ENCODE peak calls at places on chromosomes 6 and 20, in six cellular contexts. One of them, this sample, is unnamed.

GRCh38 chr6:134553941-134554340 is 236.0 kb upstream of the SGK1 start:
- DNase-seq in upper lobe of right lung: no peak
- DNase-seq in transverse colon: no peak
- DNase-seq in BJ: peak; percentile 75
- DNase-seq in upper lobe of left lung: no peak
- DNase-seq in psoas muscle: no peak
- DNase-seq in this sample: no peak

GRCh38 chr6:166928644-166929515 is 27.5 kb downstream of the RNASET2 start:
- DNase-seq in upper lobe of right lung: no peak
- DNase-seq in transverse colon: no peak
- DNase-seq in BJ: no peak
- DNase-seq in upper lobe of left lung: no peak
- DNase-seq in psoas muscle: no peak
- DNase-seq in this sample: no peak

GRCh38 chr6:79782775-79783174 is 151.6 kb downstream of the SH3BGRL2 start:
- DNase-seq in upper lobe of right lung: no peak
- DNase-seq in transverse colon: no peak
- DNase-seq in BJ: no peak
- DNase-seq in upper lobe of left lung: no peak
- DNase-seq in psoas muscle: no peak
- DNase-seq in this sample: no peak

GRCh38 chr6:133645000-133645619 is 243.8 kb upstream of the TCF21 start:
- DNase-seq in upper lobe of right lung: no peak
- DNase-seq in transverse colon: no peak
- DNase-seq in BJ: no peak
- DNase-seq in upper lobe of left lung: no peak
- DNase-seq in psoas muscle: no peak
- DNase-seq in this sample: no peak

GRCh38 chr6:24655229-24655628 is 9.2 kb upstream of the KIAA0319 start:
- DNase-seq in upper lobe of right lung: no peak
- DNase-seq in transverse colon: no peak
- DNase-seq in BJ: no peak
- DNase-seq in upper lobe of left lung: no peak
- DNase-seq in psoas muscle: no peak
- DNase-seq in this sample: no peak

GRCh38 chr6:73710470-73710869 is 14.5 kb downstream of the CD109 start:
- DNase-seq in upper lobe of right lung: no peak
- DNase-seq in transverse colon: no peak
- DNase-seq in BJ: no peak
- DNase-seq in upper lobe of left lung: no peak
- DNase-seq in psoas muscle: no peak
- DNase-seq in this sample: no peak

GRCh38 chr6:101042966-101043365 is 161.8 kb upstream of the ASCC3 start:
- DNase-seq in upper lobe of right lung: no peak
- DNase-seq in transverse colon: no peak
- DNase-seq in BJ: no peak
- DNase-seq in upper lobe of left lung: no peak
- DNase-seq in psoas muscle: no peak
- DNase-seq in this sample: no peak

GRCh38 chr6:96157018-96157565 is 141.3 kb downstream of the FUT9 start:
- DNase-seq in upper lobe of right lung: no peak
- DNase-seq in transverse colon: no peak
- DNase-seq in BJ: no peak
- DNase-seq in upper lobe of left lung: no peak
- DNase-seq in psoas muscle: no peak
- DNase-seq in this sample: no peak

GRCh38 chr6:20708367-20709124 is 174.3 kb downstream of the CDKAL1 start:
- DNase-seq in upper lobe of right lung: no peak
- DNase-seq in transverse colon: no peak
- DNase-seq in BJ: no peak
- DNase-seq in upper lobe of left lung: no peak
- DNase-seq in psoas muscle: no peak
- DNase-seq in this sample: no peak

GRCh38 chr20:44279228-44279627 is 31.8 kb downstream of the FITM2 start:
- DNase-seq in upper lobe of right lung: no peak
- DNase-seq in transverse colon: no peak
- DNase-seq in BJ: no peak
- DNase-seq in upper lobe of left lung: no peak
- DNase-seq in psoas muscle: no peak
- DNase-seq in this sample: no peak

GRCh38 chr6:14792118-14792955 is 453.5 kb upstream of the JARID2 start:
- DNase-seq in upper lobe of right lung: no peak
- DNase-seq in transverse colon: no peak
- DNase-seq in BJ: peak; percentile 79
- DNase-seq in upper lobe of left lung: no peak
- DNase-seq in psoas muscle: no peak
- DNase-seq in this sample: no peak

GRCh38 chr6:31792741-31793140 is 2.8 kb downstream of the VARS1 start:
- DNase-seq in upper lobe of right lung: no peak
- DNase-seq in transverse colon: no peak
- DNase-seq in BJ: no peak
- DNase-seq in upper lobe of left lung: peak; percentile 65
- DNase-seq in psoas muscle: no peak
- DNase-seq in this sample: no peak

GRCh38 chr20:4018015-4018748 is 2.8 kb upstream of the RNF24 start:
- DNase-seq in upper lobe of right lung: no peak
- DNase-seq in transverse colon: no peak
- DNase-seq in BJ: no peak
- DNase-seq in upper lobe of left lung: no peak
- DNase-seq in psoas muscle: no peak
- DNase-seq in this sample: no peak

GRCh38 chr20:12171927-12172581 is 254.4 kb downstream of the BTBD3 start:
- DNase-seq in upper lobe of right lung: no peak
- DNase-seq in transverse colon: no peak
- DNase-seq in BJ: no peak
- DNase-seq in upper lobe of left lung: no peak
- DNase-seq in psoas muscle: no peak
- DNase-seq in this sample: no peak

GRCh38 chr6:10778230-10778629 is 30.6 kb downstream of the TMEM14B start:
- DNase-seq in upper lobe of right lung: no peak
- DNase-seq in transverse colon: no peak
- DNase-seq in BJ: no peak
- DNase-seq in upper lobe of left lung: no peak
- DNase-seq in psoas muscle: no peak
- DNase-seq in this sample: no peak

GRCh38 chr6:10779076-10779475 is 31.5 kb downstream of the TMEM14B start:
- DNase-seq in upper lobe of right lung: no peak
- DNase-seq in transverse colon: no peak
- DNase-seq in BJ: no peak
- DNase-seq in upper lobe of left lung: no peak
- DNase-seq in psoas muscle: no peak
- DNase-seq in this sample: no peak
- H3K36me3 ChIP-seq in upper lobe of right lung: peaks cover 17% of the 10 kb centered on the region
- H3K36me3 ChIP-seq in transverse colon: no peaks in the 10 kb centered on the region
- H3K36me3 ChIP-seq in BJ: no peaks in the 10 kb centered on the region
- H3K36me3 ChIP-seq in upper lobe of left lung: peaks cover 8% of the 10 kb centered on the region
- H3K36me3 ChIP-seq in psoas muscle: peaks cover 4% of the 10 kb centered on the region
- H3K36me3 ChIP-seq in this sample: no peaks in the 10 kb centered on the region

GRCh38 chr20:62266851-62267250 is 28.5 kb downstream of the OSBPL2 start:
- DNase-seq in upper lobe of right lung: no peak
- DNase-seq in transverse colon: no peak
- DNase-seq in BJ: no peak
- DNase-seq in upper lobe of left lung: no peak
- DNase-seq in psoas muscle: no peak
- DNase-seq in this sample: no peak

GRCh38 chr20:62268228-62268900 is 30.0 kb downstream of the OSBPL2 start:
- DNase-seq in upper lobe of right lung: no peak
- DNase-seq in transverse colon: no peak
- DNase-seq in BJ: no peak
- DNase-seq in upper lobe of left lung: no peak
- DNase-seq in psoas muscle: no peak
- DNase-seq in this sample: no peak

GRCh38 chr20:62265365-62265764 is 27.0 kb downstream of the OSBPL2 start:
- DNase-seq in upper lobe of right lung: no peak
- DNase-seq in transverse colon: no peak
- DNase-seq in BJ: no peak
- DNase-seq in upper lobe of left lung: no peak
- DNase-seq in psoas muscle: no peak
- DNase-seq in this sample: no peak

GRCh38 chr20:62267543-62267942 is 29.2 kb downstream of the OSBPL2 start:
- DNase-seq in upper lobe of right lung: no peak
- DNase-seq in transverse colon: no peak
- DNase-seq in BJ: no peak
- DNase-seq in upper lobe of left lung: no peak
- DNase-seq in psoas muscle: peak; percentile 89
- DNase-seq in this sample: no peak

GRCh38 chr20:62266340-62266739 is 28.0 kb downstream of the OSBPL2 start:
- DNase-seq in upper lobe of right lung: no peak
- DNase-seq in transverse colon: no peak
- DNase-seq in BJ: no peak
- DNase-seq in upper lobe of left lung: no peak
- DNase-seq in psoas muscle: no peak
- DNase-seq in this sample: no peak
- H3K36me3 ChIP-seq in upper lobe of right lung: peaks cover 56% of the 10 kb centered on the region
- H3K36me3 ChIP-seq in transverse colon: peaks cover 28% of the 10 kb centered on the region
- H3K36me3 ChIP-seq in BJ: peaks cover 36% of the 10 kb centered on the region
- H3K36me3 ChIP-seq in upper lobe of left lung: peaks cover 54% of the 10 kb centered on the region
- H3K36me3 ChIP-seq in psoas muscle: no peaks in the 10 kb centered on the region
- H3K36me3 ChIP-seq in this sample: peaks cover 8% of the 10 kb centered on the region

GRCh38 chr20:22914291-22914690 is 120.8 kb upstream of the SSTR4 start:
- DNase-seq in upper lobe of right lung: no peak
- DNase-seq in transverse colon: no peak
- DNase-seq in BJ: no peak
- DNase-seq in upper lobe of left lung: no peak
- DNase-seq in psoas muscle: no peak
- DNase-seq in this sample: no peak

GRCh38 chr20:22920898-22921297 is 114.2 kb upstream of the SSTR4 start:
- DNase-seq in upper lobe of right lung: no peak
- DNase-seq in transverse colon: no peak
- DNase-seq in BJ: no peak
- DNase-seq in upper lobe of left lung: no peak
- DNase-seq in psoas muscle: no peak
- DNase-seq in this sample: no peak

GRCh38 chr20:22915512-22915911 is 119.6 kb upstream of the SSTR4 start:
- DNase-seq in upper lobe of right lung: no peak
- DNase-seq in transverse colon: no peak
- DNase-seq in BJ: no peak
- DNase-seq in upper lobe of left lung: no peak
- DNase-seq in psoas muscle: no peak
- DNase-seq in this sample: no peak

GRCh38 chr20:22918286-22918983 is 116.7 kb upstream of the SSTR4 start:
- DNase-seq in upper lobe of right lung: no peak
- DNase-seq in transverse colon: no peak
- DNase-seq in BJ: no peak
- DNase-seq in upper lobe of left lung: no peak
- DNase-seq in psoas muscle: no peak
- DNase-seq in this sample: no peak

DNA sequence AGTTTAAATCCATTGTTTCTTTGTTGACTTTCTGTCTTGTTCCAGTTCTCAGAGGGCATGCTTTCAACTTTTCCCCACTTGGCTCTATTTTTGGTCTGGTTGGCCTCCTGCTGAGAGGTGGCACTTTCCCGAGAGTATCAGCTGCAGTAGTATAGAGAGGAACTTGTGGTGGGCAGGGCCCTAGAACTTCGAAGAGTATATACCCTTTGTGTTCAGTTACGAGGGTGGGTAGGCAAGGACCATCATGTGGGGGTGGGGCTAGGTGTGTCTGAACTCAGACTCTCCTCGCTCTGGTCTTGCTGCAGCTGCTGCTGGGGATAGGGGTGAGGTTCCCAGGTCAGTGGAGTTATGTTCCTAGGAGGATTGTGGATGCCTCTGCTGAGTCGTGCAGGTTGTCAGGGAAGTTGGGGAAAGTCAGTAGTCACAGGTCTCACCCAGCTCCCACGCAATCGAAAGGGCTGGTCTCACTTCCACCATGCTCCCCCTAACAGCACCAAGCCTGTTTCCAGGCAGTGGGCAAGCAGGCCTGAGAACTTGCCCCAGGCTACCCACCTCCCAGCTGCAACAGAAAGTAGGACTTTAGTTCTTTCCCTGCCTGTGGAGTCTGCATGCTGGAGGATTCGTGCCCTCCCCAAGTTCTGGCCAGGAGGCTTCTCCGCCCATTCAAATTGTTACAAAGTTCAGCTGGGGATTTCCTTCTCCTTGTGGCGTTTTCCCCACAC is 118.8 kb upstream of the SSTR4 start:
- DNase-seq in upper lobe of right lung: no peak
- DNase-seq in transverse colon: peak; percentile 9
- DNase-seq in BJ: no peak
- DNase-seq in upper lobe of left lung: no peak
- DNase-seq in psoas muscle: no peak
- DNase-seq in this sample: no peak
- H3K36me3 ChIP-seq in upper lobe of right lung: no peaks in the 10 kb centered on the region
- H3K36me3 ChIP-seq in transverse colon: no peaks in the 10 kb centered on the region
- H3K36me3 ChIP-seq in BJ: no peaks in the 10 kb centered on the region
- H3K36me3 ChIP-seq in upper lobe of left lung: no peaks in the 10 kb centered on the region
- H3K36me3 ChIP-seq in psoas muscle: no peaks in the 10 kb centered on the region
- H3K36me3 ChIP-seq in this sample: no peaks in the 10 kb centered on the region

GRCh38 chr6:33259032-33259431 is 12.6 kb downstream of the VPS52 start:
- DNase-seq in upper lobe of right lung: no peak
- DNase-seq in transverse colon: no peak
- DNase-seq in BJ: no peak
- DNase-seq in upper lobe of left lung: no peak
- DNase-seq in psoas muscle: no peak
- DNase-seq in this sample: no peak

GRCh38 chr6:33264015-33264414 is 7.7 kb downstream of the VPS52 start:
- DNase-seq in upper lobe of right lung: no peak
- DNase-seq in transverse colon: no peak
- DNase-seq in BJ: no peak
- DNase-seq in upper lobe of left lung: no peak
- DNase-seq in psoas muscle: no peak
- DNase-seq in this sample: no peak
- H3K36me3 ChIP-seq in upper lobe of right lung: peaks cover 89% of the 10 kb centered on the region
- H3K36me3 ChIP-seq in transverse colon: peaks cover 28% of the 10 kb centered on the region
- H3K36me3 ChIP-seq in BJ: peaks cover 26% of the 10 kb centered on the region
- H3K36me3 ChIP-seq in upper lobe of left lung: peaks cover 78% of the 10 kb centered on the region
- H3K36me3 ChIP-seq in psoas muscle: peaks cover 14% of the 10 kb centered on the region
- H3K36me3 ChIP-seq in this sample: peaks cover 9% of the 10 kb centered on the region

GRCh38 chr20:32436968-32437367 is 78.8 kb downstream of the ASXL1 start:
- DNase-seq in upper lobe of right lung: no peak
- DNase-seq in transverse colon: no peak
- DNase-seq in BJ: no peak
- DNase-seq in upper lobe of left lung: no peak
- DNase-seq in psoas muscle: no peak
- DNase-seq in this sample: no peak
- H3K36me3 ChIP-seq in upper lobe of right lung: peaks cover 84% of the 10 kb centered on the region
- H3K36me3 ChIP-seq in transverse colon: peaks cover 43% of the 10 kb centered on the region
- H3K36me3 ChIP-seq in BJ: peaks cover 42% of the 10 kb centered on the region
- H3K36me3 ChIP-seq in upper lobe of left lung: peaks cover 71% of the 10 kb centered on the region
- H3K36me3 ChIP-seq in psoas muscle: peaks cover 23% of the 10 kb centered on the region
- H3K36me3 ChIP-seq in this sample: peaks cover 23% of the 10 kb centered on the region

GRCh38 chr20:41358717-41359116 is 7.9 kb downstream of the EMILIN3 start:
- DNase-seq in upper lobe of right lung: no peak
- DNase-seq in transverse colon: no peak
- DNase-seq in BJ: no peak
- DNase-seq in upper lobe of left lung: no peak
- DNase-seq in psoas muscle: peak; percentile 39
- DNase-seq in this sample: no peak

GRCh38 chr20:41355598-41356203 is 10.9 kb downstream of the EMILIN3 start:
- DNase-seq in upper lobe of right lung: no peak
- DNase-seq in transverse colon: no peak
- DNase-seq in BJ: no peak
- DNase-seq in upper lobe of left lung: no peak
- DNase-seq in psoas muscle: peak; percentile 30
- DNase-seq in this sample: no peak

GRCh38 chr20:41358230-41358629 is 8.4 kb downstream of the EMILIN3 start:
- DNase-seq in upper lobe of right lung: no peak
- DNase-seq in transverse colon: no peak
- DNase-seq in BJ: no peak
- DNase-seq in upper lobe of left lung: no peak
- DNase-seq in psoas muscle: peak; percentile 34
- DNase-seq in this sample: no peak

GRCh38 chr20:41356951-41357350 is 9.7 kb downstream of the EMILIN3 start:
- DNase-seq in upper lobe of right lung: no peak
- DNase-seq in transverse colon: no peak
- DNase-seq in BJ: no peak
- DNase-seq in upper lobe of left lung: no peak
- DNase-seq in psoas muscle: peak; percentile 30
- DNase-seq in this sample: no peak

GRCh38 chr20:41357424-41358163 is 9.0 kb downstream of the EMILIN3 start:
- DNase-seq in upper lobe of right lung: no peak
- DNase-seq in transverse colon: no peak
- DNase-seq in BJ: no peak
- DNase-seq in upper lobe of left lung: no peak
- DNase-seq in psoas muscle: peak; percentile 50
- DNase-seq in this sample: no peak
- H3K36me3 ChIP-seq in upper lobe of right lung: no peaks in the 10 kb centered on the region
- H3K36me3 ChIP-seq in transverse colon: peaks cover 7% of the 10 kb centered on the region
- H3K36me3 ChIP-seq in BJ: peaks cover 24% of the 10 kb centered on the region
- H3K36me3 ChIP-seq in upper lobe of left lung: peaks cover 17% of the 10 kb centered on the region
- H3K36me3 ChIP-seq in psoas muscle: no peaks in the 10 kb centered on the region
- H3K36me3 ChIP-seq in this sample: no peaks in the 10 kb centered on the region

This sample was measured in breast epithelium.